ENCODE peak calls at places on chromosomes 12 and 14, in five cellular contexts. I, Z, V, L and K are unnamed samples.
A peak's percentile ranks its signal among the peaks of the same experiment; 100 is the strongest.

GRCh38 chr12:32896438-32897275 is at the start of gene PKP2:
- DNase-seq in Z (no peak), I (peak; percentile 90), V (peak; percentile 60), L (no peak), K (no peak)

GRCh38 chr12:38782393-38782792 is 123.0 kb downstream of the CPNE8 start:
- DNase-seq in V (no peak), Z (no peak), I (no peak), L (no peak), K (no peak)

GRCh38 chr12:32877670-32878459 is 18.7 kb downstream of the PKP2 start:
- DNase-seq in V (no peak), Z (no peak), L (no peak), I (no peak), K (no peak)

GRCh38 chr14:91732439-91732838 is 553 bp upstream of the CATSPERB start:
- DNase-seq in I (no peak), L (no peak), V (no peak), Z (no peak), K (no peak)

GRCh38 chr12:13038491-13039161 is 5.6 kb upstream of the FAM234B start:
- DNase-seq in V (no peak), Z (peak; percentile 81), I (no peak), L (no peak), K (no peak)

GRCh38 chr14:23171251-23171975 is 12.0 kb downstream of the SLC7A8 start:
- DNase-seq in I (no peak), L (no peak), V (no peak), Z (peak; percentile 52), K (no peak)

GRCh38 chr14:73502017-73502619 is 11.4 kb downstream of the RIOX1 start:
- DNase-seq in I (no peak), L (no peak), Z (no peak), V (no peak), K (no peak)

GRCh38 chr14:72928872-72929271 is 2.6 kb downstream of the DCAF4 start:
- DNase-seq in L (no peak), V (peak; percentile 40), I (no peak), Z (no peak), K (no peak)

GRCh38 chr12:27220057-27220987 is 23.8 kb upstream of the STK38L start:
- DNase-seq in I (no peak), L (no peak), Z (peak; percentile 14), V (no peak), K (no peak)

GRCh38 chr12:106582264-106582591 is 576 bp upstream of the RFX4 start:
- DNase-seq in V (no peak), L (no peak), Z (no peak), I (no peak), K (no peak)

GRCh38 chr12:12835378-12836145 is 22.4 kb downstream of the DDX47 start:
- DNase-seq in L (no peak), Z (peak; percentile 74), I (no peak), V (no peak), K (no peak)

GRCh38 chr14:61561657-61562276 is 133.5 kb upstream of the HIF1A start:
- DNase-seq in I (no peak), Z (peak; percentile 100), L (no peak), V (peak; percentile 56), K (peak; percentile 88)

GRCh38 chr12:75660107-75660530 is 148.7 kb upstream of the KRR1 start:
- DNase-seq in Z (peak; percentile 96), I (no peak), L (no peak), V (no peak), K (no peak)

GRCh38 chr12:42590324-42590934 is 883 bp upstream of the PRICKLE1 start:
- DNase-seq in I (peak; percentile 39), Z (no peak), L (no peak), V (peak; percentile 28), K (peak; percentile 50)

GRCh38 chr12:84911331-84912190 is 1.0 kb downstream of the SLC6A15 start:
- DNase-seq in Z (peak; percentile 69), V (no peak), L (no peak), I (peak; percentile 93), K (peak; percentile 82)

GRCh38 chr14:49621114-49621881 is 699 bp downstream of the MGAT2 start:
- DNase-seq in L (peak; percentile 74), Z (peak; percentile 35), V (peak; percentile 68), I (peak; percentile 79), K (peak; percentile 86)

GRCh38 chr12:2179953-2180736 is 127.4 kb downstream of the CACNA1C start:
- DNase-seq in L (no peak), Z (peak; percentile 95), I (no peak), V (peak; percentile 74), K (no peak)

GRCh38 chr12:54983536-54984102 is 943 bp downstream of the TESPA1 start:
- DNase-seq in V (no peak), Z (no peak), L (no peak), I (no peak), K (no peak)

GRCh38 chr12:89244536-89244935 is 107.8 kb downstream of the DUSP6 start:
- DNase-seq in Z (peak; percentile 42), L (peak; percentile 64), I (no peak), V (no peak), K (no peak)

GRCh38 chr14:61107148-61107641 is 126.2 kb downstream of the SLC38A6 start:
- DNase-seq in Z (peak; percentile 62), V (peak; percentile 34), L (no peak), I (no peak), K (no peak)

GRCh38 chr12:79897617-79898016 is 37.3 kb downstream of the PPP1R12A start:
- DNase-seq in L (no peak), V (no peak), Z (peak; percentile 100), I (no peak), K (peak; percentile 11)

GRCh38 chr12:94625531-94625930 is 24.8 kb downstream of the TMCC3 start:
- DNase-seq in Z (no peak), I (no peak), V (no peak), L (no peak), K (no peak)

DNA sequence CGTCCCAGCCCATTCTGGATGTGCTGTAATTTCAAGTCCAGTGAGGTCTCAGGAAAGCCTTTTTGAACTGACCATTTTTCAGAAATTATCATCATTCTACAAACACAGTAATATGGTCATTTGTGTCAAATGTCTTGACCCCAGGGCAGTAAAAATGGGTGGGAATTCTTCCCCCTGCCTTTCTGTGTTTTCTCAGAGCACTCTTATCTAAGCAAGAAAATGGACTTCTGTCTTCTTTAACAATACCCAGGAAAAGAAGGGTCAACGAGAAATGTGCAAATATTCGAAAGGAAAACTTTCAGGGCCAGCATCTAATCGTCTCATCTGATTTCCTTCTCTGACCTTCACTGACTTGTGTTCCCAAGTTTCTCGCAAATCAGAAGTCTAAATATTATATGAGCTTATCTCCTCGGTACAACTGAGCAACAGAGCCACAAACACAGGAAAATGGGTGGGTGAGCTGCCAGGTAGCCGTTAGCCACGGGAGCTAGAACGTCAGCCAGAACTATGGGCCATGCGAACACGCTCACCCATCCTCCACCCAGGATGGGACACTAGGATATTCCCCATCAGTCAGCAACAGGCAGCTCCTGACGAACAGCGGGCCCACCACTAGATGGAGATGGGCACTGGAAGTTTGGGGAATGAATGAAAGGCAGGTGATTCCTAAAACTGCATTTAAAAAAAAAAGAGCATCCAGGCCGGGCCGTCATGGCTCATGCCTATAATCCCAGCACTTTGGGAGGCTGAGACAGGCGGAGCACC is 57.1 kb downstream of the VWF start:
- DNase-seq in Z (no peak), V (no peak), I (peak; percentile 72), L (no peak), K (peak; percentile 41)
- H3K4me1 ChIP-seq in Z (peaks cover 13% of the 10 kb centered on the region), V (no peaks in the 10 kb centered on the region), I (no peaks in the 10 kb centered on the region), L (no peaks in the 10 kb centered on the region), K (no peaks in the 10 kb centered on the region)

DNA sequence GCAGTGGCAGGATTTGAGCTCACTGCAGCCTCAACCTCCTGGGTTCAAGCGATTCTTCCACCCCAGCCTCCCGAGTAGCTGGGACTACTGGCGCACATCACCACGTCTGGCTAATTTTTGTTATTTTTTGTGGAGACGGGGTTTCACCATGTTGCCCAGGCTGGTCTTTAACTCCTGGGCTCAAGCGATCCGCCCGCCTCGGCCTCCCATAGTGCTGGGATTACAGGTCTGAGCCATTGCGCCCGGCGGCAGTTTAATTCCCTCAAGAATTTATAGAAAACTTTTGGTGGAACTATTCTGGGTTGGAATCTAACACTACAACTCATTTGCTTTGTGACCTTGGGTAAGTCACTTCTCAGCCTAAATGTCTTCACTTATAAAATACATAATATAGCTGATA is 1.8 kb upstream of the SP1 start:
- DNase-seq in Z (no peak), V (peak; percentile 37), L (no peak), I (peak; percentile 41), K (no peak)
- H3K27ac ChIP-seq in Z (no peak overlapping the region), V (no peak overlapping the region), L (peak overlapping the region; percentile 99), I (no peak overlapping the region), K (no peak overlapping the region)

GRCh38 chr14:103561381-103562134 is 899 bp downstream of the BAG5 start:
- DNase-seq in V (no peak), L (peak; percentile 41), Z (peak; percentile 45), I (peak; percentile 71), K (peak; percentile 60)

GRCh38 chr14:103562385-103563088 is at the start of the genes BAG5 and COA8:
- DNase-seq in Z (peak; percentile 82), L (peak; percentile 87), V (peak; percentile 85), I (peak; percentile 96), K (peak; percentile 92)

GRCh38 chr14:103558071-103558882 is 4.2 kb downstream of the BAG5 start:
- DNase-seq in L (no peak), V (no peak), Z (peak; percentile 71), I (no peak), K (peak; percentile 59)

GRCh38 chr14:103563089-103563620 is 395 bp downstream of the COA8 start:
- DNase-seq in V (peak; percentile 58), L (no peak), I (no peak), Z (no peak), K (no peak)

DNA sequence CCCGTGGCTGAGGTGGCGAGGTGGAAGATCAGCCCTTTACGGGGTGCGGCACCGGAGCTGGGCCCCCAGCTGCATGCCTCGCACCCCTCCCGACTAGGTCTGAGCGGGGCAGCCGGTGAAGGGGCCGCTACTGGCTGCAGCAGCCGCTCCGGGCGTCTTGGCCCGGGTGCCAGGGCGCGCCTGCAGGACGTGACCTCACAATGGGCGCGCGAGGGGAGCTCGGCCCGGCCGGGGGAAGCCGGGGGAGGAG is 397 bp downstream of the BAG5 start:
- DNase-seq in L (no peak), I (no peak), Z (no peak), V (no peak), K (no peak)
- H3K4me1 ChIP-seq in L (peaks cover 44% of the 10 kb centered on the region), I (peaks cover 16% of the 10 kb centered on the region), Z (peaks cover 31% of the 10 kb centered on the region), V (peaks cover 9% of the 10 kb centered on the region), K (peaks cover 14% of the 10 kb centered on the region)

DNA sequence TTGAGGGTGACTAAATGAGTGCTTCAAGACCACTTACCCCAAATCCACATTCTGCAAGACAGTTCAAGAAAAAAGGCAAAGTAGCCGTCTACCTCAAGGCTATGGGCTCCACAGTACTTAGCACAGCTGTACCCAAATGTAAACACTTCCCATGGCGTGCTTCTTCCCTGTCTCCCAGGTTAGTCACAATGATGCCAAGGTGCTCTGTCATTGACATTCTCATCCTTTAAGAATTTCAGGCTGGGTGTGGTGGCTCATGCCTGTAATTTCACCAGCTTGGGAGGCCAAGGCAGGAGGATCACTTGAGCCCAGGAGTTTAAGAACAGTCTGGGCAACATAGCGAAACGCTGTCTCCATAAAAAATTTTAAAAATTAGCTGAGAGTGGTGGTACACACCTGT is 51.2 kb upstream of the CERS5 start:
- DNase-seq in Z (peak; percentile 58), V (no peak), I (no peak), L (no peak), K (no peak)
- H3K27ac ChIP-seq in Z (peak overlapping the region; percentile 67), V (no peak overlapping the region), I (no peak overlapping the region), L (no peak overlapping the region), K (no peak overlapping the region)

GRCh38 chr14:95307402-95308041 is 12.2 kb downstream of the CLMN start:
- DNase-seq in Z (no peak), V (no peak), I (no peak), L (no peak), K (peak; percentile 54)
- H3K4me1 ChIP-seq in Z (no peaks in the 10 kb centered on the region), V (no peaks in the 10 kb centered on the region), I (peaks cover 10% of the 10 kb centered on the region), L (no peaks in the 10 kb centered on the region), K (peaks cover 43% of the 10 kb centered on the region)